ENCODE peak calls at places on chromosomes 12 and 14, in five cellular contexts. G, A, R, Q and I are unnamed samples.
A peak's percentile ranks its signal among the peaks of the same experiment; 100 is the strongest.

GRCh38 chr14:35218963-35219362 is 73.2 kb upstream of the PSMA6 start:
- DNase-seq in Q (no peak), R (no peak), G (no peak), A (no peak), I (no peak)

GRCh38 chr12:65715976-65716375 is 108.3 kb upstream of the HMGA2 start:
- DNase-seq in Q (no peak), A (no peak), G (no peak), R (no peak), I (no peak)

GRCh38 chr14:90349729-90350128 is 18.0 kb upstream of the NRDE2 start:
- DNase-seq in R (no peak), G (no peak), A (no peak), Q (no peak), I (no peak)

GRCh38 chr14:104333903-104334811 is 195.8 kb downstream of the KIF26A start:
- DNase-seq in A (no peak), G (no peak), R (no peak), Q (no peak), I (no peak)

GRCh38 chr12:50662121-50662480 is 101.8 kb upstream of the ATF1 start:
- DNase-seq in Q (no peak), A (no peak), G (no peak), R (peak; percentile 15), I (no peak)

GRCh38 chr14:50319293-50319692 is 7.2 kb downstream of the DMAC2L start:
- DNase-seq in Q (no peak), R (no peak), G (peak; percentile 66), A (no peak), I (no peak)

GRCh38 chr12:57090924-57091632 is 2.2 kb downstream of the NAB2 start:
- DNase-seq in R (peak; percentile 49), G (peak; percentile 35), A (no peak), Q (no peak), I (no peak)

GRCh38 chr14:96748371-96748770 is 48.8 kb upstream of the VRK1 start:
- DNase-seq in Q (no peak), A (no peak), G (no peak), R (no peak), I (no peak)

GRCh38 chr12:86526060-86526595 is 269.9 kb upstream of the MGAT4C start:
- DNase-seq in R (no peak), A (no peak), Q (no peak), G (no peak), I (no peak)

GRCh38 chr12:54051916-54052744 is 1.5 kb upstream of the HOXC4 start:
- DNase-seq in R (no peak), A (peak; percentile 65), Q (no peak), G (peak; percentile 60), I (no peak)

GRCh38 chr14:88791629-88792571 is 853 bp downstream of the EML5 start:
- DNase-seq in A (no peak), G (no peak), Q (no peak), R (no peak), I (no peak)

GRCh38 chr14:76034566-76034965 is 49.0 kb downstream of the IFT43 start:
- DNase-seq in R (no peak), G (no peak), A (no peak), Q (no peak), I (no peak)

GRCh38 chr12:111748195-111748803 is 18.4 kb upstream of the ALDH2 start:
- DNase-seq in R (no peak), G (no peak), Q (no peak), A (no peak), I (no peak)

GRCh38 chr12:68794653-68795253 is 13.2 kb upstream of the MDM2 start:
- DNase-seq in A (peak; percentile 63), Q (no peak), R (no peak), G (peak; percentile 76), I (no peak)

GRCh38 chr14:68793734-68794129 is 865 bp upstream of the ZFP36L1 start:
- DNase-seq in A (no peak), Q (no peak), G (no peak), R (no peak), I (no peak)

GRCh38 chr12:62930546-62931425 is 4.2 kb downstream of the PPM1H start:
- DNase-seq in Q (no peak), R (no peak), A (no peak), G (no peak), I (no peak)

GRCh38 chr14:68476212-68476964 is 316.5 kb downstream of the ZFP36L1 start:
- DNase-seq in A (peak; percentile 91), G (peak; percentile 100), Q (peak; percentile 85), R (peak; percentile 93), I (peak; percentile 99)

GRCh38 chr12:1916396-1917171 is 1.9 kb downstream of the CACNA2D4 start:
- DNase-seq in A (no peak), G (no peak), Q (no peak), R (peak; percentile 59), I (no peak)

GRCh38 chr12:123986374-123986920 is 13.4 kb downstream of the ZNF664 start:
- DNase-seq in Q (no peak), G (no peak), R (peak; percentile 33), A (no peak), I (peak; percentile 92)

GRCh38 chr12:41049033-41049432 is 139.1 kb upstream of the PDZRN4 start:
- DNase-seq in Q (no peak), G (no peak), R (no peak), A (no peak), I (peak; percentile 50)